ENCODE peak calls at places on chromosomes 3 and 15, in six cellular contexts. One of them, this sample, is unnamed.

GRCh38 chr3:183265157-183265642 is 12.1 kb downstream of the B3GNT5 start:
- DNase-seq in EL: no peak
- DNase-seq in ureter: no peak
- DNase-seq in effector memory CD8-positive, alpha-beta T cell: no peak
- DNase-seq in NCI-H2029 treated with DMSO at 0.1 percent for 48 hours: no peak
- DNase-seq in Right ventricle myocardium superior: peak
- DNase-seq in this sample: no peak

GRCh38 chr15:90557651-90558084 is 27.9 kb downstream of the CRTC3 start:
- DNase-seq in EL: peak
- DNase-seq in ureter: peak
- DNase-seq in effector memory CD8-positive, alpha-beta T cell: no peak
- DNase-seq in NCI-H2029 treated with DMSO at 0.1 percent for 48 hours: no peak
- DNase-seq in Right ventricle myocardium superior: peak
- DNase-seq in this sample: peak

GRCh38 chr3:59052803-59053411 is 3.1 kb upstream of the CFAP20DC start:
- DNase-seq in EL: peak
- DNase-seq in ureter: no peak
- DNase-seq in effector memory CD8-positive, alpha-beta T cell: no peak
- DNase-seq in NCI-H2029 treated with DMSO at 0.1 percent for 48 hours: no peak
- DNase-seq in Right ventricle myocardium superior: no peak
- DNase-seq in this sample: no peak

GRCh38 chr3:123870033-123870432 is 14.1 kb downstream of the MYLK start:
- DNase-seq in EL: peak
- DNase-seq in ureter: no peak
- DNase-seq in effector memory CD8-positive, alpha-beta T cell: no peak
- DNase-seq in NCI-H2029 treated with DMSO at 0.1 percent for 48 hours: no peak
- DNase-seq in Right ventricle myocardium superior: no peak
- DNase-seq in this sample: no peak

GRCh38 chr15:67832965-67833503 is 6.8 kb downstream of the RNU6-1 start:
- DNase-seq in EL: no peak
- DNase-seq in ureter: no peak
- DNase-seq in effector memory CD8-positive, alpha-beta T cell: no peak
- DNase-seq in NCI-H2029 treated with DMSO at 0.1 percent for 48 hours: no peak
- DNase-seq in Right ventricle myocardium superior: no peak
- DNase-seq in this sample: no peak

GRCh38 chr15:51368751-51369450 is 27.4 kb downstream of the GLDN start:
- DNase-seq in EL: peak
- DNase-seq in ureter: no peak
- DNase-seq in effector memory CD8-positive, alpha-beta T cell: no peak
- DNase-seq in NCI-H2029 treated with DMSO at 0.1 percent for 48 hours: no peak
- DNase-seq in Right ventricle myocardium superior: no peak
- DNase-seq in this sample: no peak

GRCh38 chr15:93997071-93997658 is 234.2 kb upstream of the MCTP2 start:
- DNase-seq in EL: no peak
- DNase-seq in ureter: no peak
- DNase-seq in effector memory CD8-positive, alpha-beta T cell: no peak
- DNase-seq in NCI-H2029 treated with DMSO at 0.1 percent for 48 hours: no peak
- DNase-seq in Right ventricle myocardium superior: no peak
- DNase-seq in this sample: no peak

GRCh38 chr3:151630938-151631417 is 102.7 kb upstream of the AADACL2 start:
- DNase-seq in EL: no peak
- DNase-seq in ureter: no peak
- DNase-seq in effector memory CD8-positive, alpha-beta T cell: no peak
- DNase-seq in NCI-H2029 treated with DMSO at 0.1 percent for 48 hours: no peak
- DNase-seq in Right ventricle myocardium superior: no peak
- DNase-seq in this sample: no peak

GRCh38 chr3:140416686-140417085 is 261.2 kb upstream of the TRIM42 start:
- DNase-seq in EL: no peak
- DNase-seq in ureter: no peak
- DNase-seq in effector memory CD8-positive, alpha-beta T cell: no peak
- DNase-seq in NCI-H2029 treated with DMSO at 0.1 percent for 48 hours: peak
- DNase-seq in Right ventricle myocardium superior: no peak
- DNase-seq in this sample: no peak

GRCh38 chr3:154247806-154248480 is 76.3 kb downstream of the DHX36 start:
- DNase-seq in EL: no peak
- DNase-seq in ureter: no peak
- DNase-seq in effector memory CD8-positive, alpha-beta T cell: no peak
- DNase-seq in NCI-H2029 treated with DMSO at 0.1 percent for 48 hours: no peak
- DNase-seq in Right ventricle myocardium superior: no peak
- DNase-seq in this sample: no peak